ENCODE peak calls at places on chromosomes 7 and 10, in eight cellular contexts. One of them, this sample, is unnamed.

GRCh38 chr7:36088966-36089365 is 64.1 kb upstream of the EEPD1 start:
- DNase-seq in IMR-90: no peak
- DNase-seq in cardiac muscle cell: no peak
- DNase-seq in right lobe of liver: no peak
- DNase-seq in transverse colon: no peak
- DNase-seq in heart right ventricle: no peak
- DNase-seq in fibroblast of lung: peak
- DNase-seq in prostate gland: no peak
- DNase-seq in this sample: peak

GRCh38 chr10:43186150-43186549 is 47.9 kb downstream of the CSGALNACT2 start:
- DNase-seq in IMR-90: no peak
- DNase-seq in cardiac muscle cell: no peak
- DNase-seq in right lobe of liver: no peak
- DNase-seq in transverse colon: no peak
- DNase-seq in heart right ventricle: no peak
- DNase-seq in fibroblast of lung: no peak
- DNase-seq in prostate gland: no peak
- DNase-seq in this sample: no peak

GRCh38 chr7:87886875-87887274 is 10.6 kb downstream of the DBF4 start:
- DNase-seq in IMR-90: peak
- DNase-seq in cardiac muscle cell: peak
- DNase-seq in right lobe of liver: no peak
- DNase-seq in transverse colon: no peak
- DNase-seq in heart right ventricle: no peak
- DNase-seq in fibroblast of lung: peak
- DNase-seq in prostate gland: no peak
- DNase-seq in this sample: peak

GRCh38 chr7:36021367-36021766 is 131.7 kb upstream of the EEPD1 start:
- DNase-seq in IMR-90: no peak
- DNase-seq in cardiac muscle cell: peak
- DNase-seq in right lobe of liver: no peak
- DNase-seq in transverse colon: no peak
- DNase-seq in heart right ventricle: no peak
- DNase-seq in fibroblast of lung: peak
- DNase-seq in prostate gland: no peak
- DNase-seq in this sample: no peak

GRCh38 chr7:104967595-104967994 is 46.4 kb upstream of the KMT2E start:
- DNase-seq in IMR-90: peak
- DNase-seq in cardiac muscle cell: peak
- DNase-seq in right lobe of liver: no peak
- DNase-seq in transverse colon: no peak
- DNase-seq in heart right ventricle: no peak
- DNase-seq in fibroblast of lung: peak
- DNase-seq in prostate gland: no peak
- DNase-seq in this sample: peak

GRCh38 chr10:91575044-91575610 is 57.7 kb downstream of the PPP1R3C start:
- DNase-seq in IMR-90: no peak
- DNase-seq in cardiac muscle cell: no peak
- DNase-seq in right lobe of liver: no peak
- DNase-seq in transverse colon: no peak
- DNase-seq in heart right ventricle: no peak
- DNase-seq in fibroblast of lung: no peak
- DNase-seq in prostate gland: no peak
- DNase-seq in this sample: no peak

GRCh38 chr10:129754211-129755050 is 209.6 kb downstream of the EBF3 start:
- DNase-seq in IMR-90: no peak
- DNase-seq in cardiac muscle cell: no peak
- DNase-seq in right lobe of liver: no peak
- DNase-seq in transverse colon: no peak
- DNase-seq in heart right ventricle: no peak
- DNase-seq in fibroblast of lung: no peak
- DNase-seq in prostate gland: peak
- DNase-seq in this sample: no peak

GRCh38 chr7:4880218-4880617 is 3.3 kb downstream of the RADIL start:
- DNase-seq in IMR-90: no peak
- DNase-seq in cardiac muscle cell: no peak
- DNase-seq in right lobe of liver: no peak
- DNase-seq in transverse colon: no peak
- DNase-seq in heart right ventricle: no peak
- DNase-seq in fibroblast of lung: peak
- DNase-seq in prostate gland: no peak
- DNase-seq in this sample: no peak

GRCh38 chr7:112584290-112584689 is 103.5 kb downstream of the LSMEM1 start:
- DNase-seq in IMR-90: no peak
- DNase-seq in cardiac muscle cell: no peak
- DNase-seq in right lobe of liver: no peak
- DNase-seq in transverse colon: no peak
- DNase-seq in heart right ventricle: no peak
- DNase-seq in fibroblast of lung: no peak
- DNase-seq in prostate gland: no peak
- DNase-seq in this sample: no peak

GRCh38 chr10:118045842-118046490 is 775 bp downstream of the RAB11FIP2 start:
- DNase-seq in IMR-90: peak
- DNase-seq in cardiac muscle cell: peak
- DNase-seq in right lobe of liver: no peak
- DNase-seq in transverse colon: peak
- DNase-seq in heart right ventricle: no peak
- DNase-seq in fibroblast of lung: peak
- DNase-seq in prostate gland: peak
- DNase-seq in this sample: peak

GRCh38 chr7:3722396-3722846 is 421.4 kb downstream of the SDK1 start:
- DNase-seq in IMR-90: peak
- DNase-seq in cardiac muscle cell: peak
- DNase-seq in right lobe of liver: no peak
- DNase-seq in transverse colon: no peak
- DNase-seq in heart right ventricle: no peak
- DNase-seq in fibroblast of lung: peak
- DNase-seq in prostate gland: no peak
- DNase-seq in this sample: peak

GRCh38 chr10:11881477-11882417 is 58.6 kb downstream of the PROSER2 start:
- DNase-seq in IMR-90: peak
- DNase-seq in cardiac muscle cell: no peak
- DNase-seq in right lobe of liver: no peak
- DNase-seq in transverse colon: peak
- DNase-seq in heart right ventricle: no peak
- DNase-seq in fibroblast of lung: peak
- DNase-seq in prostate gland: no peak
- DNase-seq in this sample: no peak

GRCh38 chr10:47340613-47341170 is 7.5 kb upstream of the RBP3 start:
- DNase-seq in IMR-90: peak
- DNase-seq in cardiac muscle cell: peak
- DNase-seq in right lobe of liver: peak
- DNase-seq in transverse colon: peak
- DNase-seq in heart right ventricle: peak
- DNase-seq in fibroblast of lung: peak
- DNase-seq in prostate gland: no peak
- DNase-seq in this sample: no peak

GRCh38 chr10:15567952-15568351 is 151.8 kb downstream of the ITGA8 start:
- DNase-seq in IMR-90: no peak
- DNase-seq in cardiac muscle cell: no peak
- DNase-seq in right lobe of liver: no peak
- DNase-seq in transverse colon: no peak
- DNase-seq in heart right ventricle: no peak
- DNase-seq in fibroblast of lung: no peak
- DNase-seq in prostate gland: no peak
- DNase-seq in this sample: no peak

GRCh38 chr7:115198143-115198542 is 276.2 kb downstream of the MDFIC start:
- DNase-seq in IMR-90: peak
- DNase-seq in cardiac muscle cell: peak
- DNase-seq in right lobe of liver: no peak
- DNase-seq in transverse colon: no peak
- DNase-seq in heart right ventricle: no peak
- DNase-seq in fibroblast of lung: peak
- DNase-seq in prostate gland: no peak
- DNase-seq in this sample: peak

GRCh38 chr7:120836556-120837125 is 21.3 kb downstream of the TSPAN12 start:
- DNase-seq in IMR-90: no peak
- DNase-seq in cardiac muscle cell: no peak
- DNase-seq in right lobe of liver: no peak
- DNase-seq in transverse colon: no peak
- DNase-seq in heart right ventricle: no peak
- DNase-seq in fibroblast of lung: no peak
- DNase-seq in prostate gland: no peak
- DNase-seq in this sample: no peak

GRCh38 chr7:47278043-47278442 is 303.9 kb downstream of the TNS3 start:
- DNase-seq in IMR-90: no peak
- DNase-seq in cardiac muscle cell: no peak
- DNase-seq in right lobe of liver: no peak
- DNase-seq in transverse colon: no peak
- DNase-seq in heart right ventricle: no peak
- DNase-seq in fibroblast of lung: no peak
- DNase-seq in prostate gland: no peak
- DNase-seq in this sample: no peak

GRCh38 chr7:149825567-149826343 is 12.4 kb upstream of the ZNF862 start:
- DNase-seq in IMR-90: no peak
- DNase-seq in cardiac muscle cell: no peak
- DNase-seq in right lobe of liver: no peak
- DNase-seq in transverse colon: no peak
- DNase-seq in heart right ventricle: no peak
- DNase-seq in fibroblast of lung: no peak
- DNase-seq in prostate gland: no peak
- DNase-seq in this sample: no peak

GRCh38 chr7:137360087-137360679 is 16.6 kb upstream of the PTN start:
- DNase-seq in IMR-90: no peak
- DNase-seq in cardiac muscle cell: no peak
- DNase-seq in right lobe of liver: no peak
- DNase-seq in transverse colon: no peak
- DNase-seq in heart right ventricle: no peak
- DNase-seq in fibroblast of lung: peak
- DNase-seq in prostate gland: no peak
- DNase-seq in this sample: peak

GRCh38 chr7:40623863-40624262 is 489.1 kb downstream of the SUGCT start:
- DNase-seq in IMR-90: no peak
- DNase-seq in cardiac muscle cell: no peak
- DNase-seq in right lobe of liver: no peak
- DNase-seq in transverse colon: no peak
- DNase-seq in heart right ventricle: no peak
- DNase-seq in fibroblast of lung: no peak
- DNase-seq in prostate gland: no peak
- DNase-seq in this sample: no peak

GRCh38 chr10:110226555-110226925 is 19.1 kb downstream of the MXI1 start:
- DNase-seq in IMR-90: peak
- DNase-seq in cardiac muscle cell: peak
- DNase-seq in right lobe of liver: peak
- DNase-seq in transverse colon: peak
- DNase-seq in heart right ventricle: peak
- DNase-seq in fibroblast of lung: peak
- DNase-seq in prostate gland: peak
- DNase-seq in this sample: peak

GRCh38 chr7:98376719-98377118 is 24.2 kb downstream of the BAIAP2L1 start:
- DNase-seq in IMR-90: no peak
- DNase-seq in cardiac muscle cell: no peak
- DNase-seq in right lobe of liver: no peak
- DNase-seq in transverse colon: no peak
- DNase-seq in heart right ventricle: no peak
- DNase-seq in fibroblast of lung: no peak
- DNase-seq in prostate gland: no peak
- DNase-seq in this sample: no peak

GRCh38 chr10:99520804-99521473 is 11.8 kb upstream of the NKX2-3 start:
- DNase-seq in IMR-90: no peak
- DNase-seq in cardiac muscle cell: no peak
- DNase-seq in right lobe of liver: no peak
- DNase-seq in transverse colon: no peak
- DNase-seq in heart right ventricle: no peak
- DNase-seq in fibroblast of lung: no peak
- DNase-seq in prostate gland: no peak
- DNase-seq in this sample: no peak

GRCh38 chr10:30730306-30730705 is 100.8 kb upstream of the LYZL2 start:
- DNase-seq in IMR-90: no peak
- DNase-seq in cardiac muscle cell: no peak
- DNase-seq in right lobe of liver: no peak
- DNase-seq in transverse colon: no peak
- DNase-seq in heart right ventricle: no peak
- DNase-seq in fibroblast of lung: no peak
- DNase-seq in prostate gland: no peak
- DNase-seq in this sample: no peak

GRCh38 chr7:131896189-131896855 is 339.9 kb upstream of the PODXL start:
- DNase-seq in IMR-90: no peak
- DNase-seq in cardiac muscle cell: no peak
- DNase-seq in right lobe of liver: no peak
- DNase-seq in transverse colon: no peak
- DNase-seq in heart right ventricle: no peak
- DNase-seq in fibroblast of lung: peak
- DNase-seq in prostate gland: no peak
- DNase-seq in this sample: no peak

GRCh38 chr10:86970152-86970886 is 2.0 kb downstream of the ADIRF start:
- DNase-seq in IMR-90: peak
- DNase-seq in cardiac muscle cell: peak
- DNase-seq in right lobe of liver: no peak
- DNase-seq in transverse colon: peak
- DNase-seq in heart right ventricle: peak
- DNase-seq in fibroblast of lung: peak
- DNase-seq in prostate gland: peak
- DNase-seq in this sample: no peak

GRCh38 chr7:37901890-37902524 is 14.6 kb downstream of the SFRP4 start:
- DNase-seq in IMR-90: peak
- DNase-seq in cardiac muscle cell: peak
- DNase-seq in right lobe of liver: no peak
- DNase-seq in transverse colon: no peak
- DNase-seq in heart right ventricle: no peak
- DNase-seq in fibroblast of lung: peak
- DNase-seq in prostate gland: no peak
- DNase-seq in this sample: peak
- H3K27ac ChIP-seq in IMR-90: no peak
- H3K27ac ChIP-seq in cardiac muscle cell: no peak
- H3K27ac ChIP-seq in right lobe of liver: no peak
- H3K27ac ChIP-seq in transverse colon: no peak
- H3K27ac ChIP-seq in heart right ventricle: peak
- H3K27ac ChIP-seq in fibroblast of lung: no peak
- H3K27ac ChIP-seq in prostate gland: no peak
- H3K27ac ChIP-seq in this sample: peak

GRCh38 chr10:114697061-114697598 is 39.1 kb upstream of the ABLIM1 start:
- DNase-seq in IMR-90: peak
- DNase-seq in cardiac muscle cell: no peak
- DNase-seq in right lobe of liver: no peak
- DNase-seq in transverse colon: no peak
- DNase-seq in heart right ventricle: peak
- DNase-seq in fibroblast of lung: peak
- DNase-seq in prostate gland: peak
- DNase-seq in this sample: peak
- H3K27ac ChIP-seq in IMR-90: no peak
- H3K27ac ChIP-seq in cardiac muscle cell: peak
- H3K27ac ChIP-seq in right lobe of liver: no peak
- H3K27ac ChIP-seq in transverse colon: peak
- H3K27ac ChIP-seq in heart right ventricle: peak
- H3K27ac ChIP-seq in fibroblast of lung: no peak
- H3K27ac ChIP-seq in prostate gland: no peak
- H3K27ac ChIP-seq in this sample: peak

GRCh38 chr10:72695496-72695895 is 3.6 kb downstream of the MCU start:
- DNase-seq in IMR-90: no peak
- DNase-seq in cardiac muscle cell: no peak
- DNase-seq in right lobe of liver: no peak
- DNase-seq in transverse colon: no peak
- DNase-seq in heart right ventricle: no peak
- DNase-seq in fibroblast of lung: peak
- DNase-seq in prostate gland: no peak
- DNase-seq in this sample: no peak
- H3K27ac ChIP-seq in IMR-90: no peak
- H3K27ac ChIP-seq in cardiac muscle cell: no peak
- H3K27ac ChIP-seq in right lobe of liver: no peak
- H3K27ac ChIP-seq in transverse colon: no peak
- H3K27ac ChIP-seq in heart right ventricle: no peak
- H3K27ac ChIP-seq in fibroblast of lung: no peak
- H3K27ac ChIP-seq in prostate gland: no peak
- H3K27ac ChIP-seq in this sample: no peak

GRCh38 chr10:102419561-102420442 is 834 bp upstream of the FBXL15 start:
- DNase-seq in IMR-90: no peak
- DNase-seq in cardiac muscle cell: no peak
- DNase-seq in right lobe of liver: peak
- DNase-seq in transverse colon: peak
- DNase-seq in heart right ventricle: peak
- DNase-seq in fibroblast of lung: no peak
- DNase-seq in prostate gland: peak
- DNase-seq in this sample: no peak
- H3K27ac ChIP-seq in IMR-90: no peak
- H3K27ac ChIP-seq in cardiac muscle cell: peak
- H3K27ac ChIP-seq in right lobe of liver: no peak
- H3K27ac ChIP-seq in transverse colon: peak
- H3K27ac ChIP-seq in heart right ventricle: peak
- H3K27ac ChIP-seq in fibroblast of lung: no peak
- H3K27ac ChIP-seq in prostate gland: peak
- H3K27ac ChIP-seq in this sample: no peak